ENCODE peak calls at places on chromosome 4, in eight cellular contexts. L is sigmoid colon, Z is heart left ventricle, I is HCT116, B is adrenal gland, F is body of pancreas, M is IMR-90, T is uterus. J is an unnamed sample.

GRCh38 chr4:4203688-4204400 is 22.9 kb downstream of the OTOP1 start:
- DNase-seq in Z (no peak), L (no peak), F (no peak), B (no peak), M (no peak), T (no peak), I (no peak), J (no peak)

GRCh38 chr4:157885785-157886184 is 287.0 kb downstream of the GASK1B start:
- DNase-seq in Z (no peak), M (no peak), F (no peak), L (no peak), I (no peak), B (no peak), T (no peak), J (no peak)

GRCh38 chr4:71126719-71127118 is 133.3 kb downstream of the DCK start:
- DNase-seq in F (no peak), L (no peak), T (no peak), M (peak), I (peak), B (no peak), Z (no peak), J (no peak)

GRCh38 chr4:41418444-41418843 is 119.5 kb upstream of the LIMCH1 start:
- DNase-seq in M (peak), B (peak), F (peak), T (no peak), Z (peak), I (no peak), L (peak), J (no peak)

GRCh38 chr4:6938758-6939201 is 29.2 kb downstream of the TBC1D14 start:
- DNase-seq in B (no peak), M (no peak), I (no peak), F (no peak), T (no peak), Z (peak), L (no peak), J (no peak)

GRCh38 chr4:109967798-109968520 is 55.3 kb downstream of the EGF start:
- DNase-seq in F (no peak), I (no peak), L (no peak), B (no peak), Z (no peak), T (no peak), M (peak), J (peak)

GRCh38 chr4:39937683-39938268 is 39.9 kb downstream of the PDS5A start:
- DNase-seq in I (no peak), F (no peak), Z (no peak), T (no peak), B (no peak), L (no peak), M (peak), J (no peak)

GRCh38 chr4:123587983-123588494 is 191.4 kb downstream of the SPRY1 start:
- DNase-seq in F (peak), I (peak), B (no peak), M (peak), L (peak), Z (no peak), T (peak), J (peak)

GRCh38 chr4:86334020-86334750 is 25.7 kb downstream of the MAPK10 start:
- DNase-seq in Z (no peak), B (no peak), I (no peak), M (no peak), T (peak), L (no peak), F (no peak), J (no peak)

GRCh38 chr4:110518889-110519490 is 43.0 kb downstream of the ENPEP start:
- DNase-seq in B (peak), F (peak), M (peak), L (no peak), I (no peak), T (no peak), Z (no peak), J (peak)

GRCh38 chr4:29372971-29373370 is 1347.2 kb upstream of the PCDH7 start:
- DNase-seq in T (no peak), Z (no peak), F (no peak), L (no peak), I (no peak), M (no peak), B (no peak), J (no peak)

GRCh38 chr4:15149842-15150592 is 147.7 kb downstream of the CPEB2 start:
- DNase-seq in F (peak), L (peak), T (peak), I (peak), Z (peak), B (peak), M (peak), J (peak)

GRCh38 chr4:105129286-105129685 is 17.4 kb upstream of the TET2 start:
- DNase-seq in B (no peak), M (no peak), L (no peak), T (no peak), I (no peak), F (no peak), Z (no peak), J (no peak)

GRCh38 chr4:176547005-176547404 is 227.2 kb downstream of the SPCS3 start:
- DNase-seq in T (no peak), L (no peak), M (peak), F (no peak), Z (no peak), B (no peak), I (no peak), J (no peak)

GRCh38 chr4:182019148-182019652 is 224.0 kb upstream of the TENM3 start:
- DNase-seq in I (no peak), M (no peak), F (no peak), T (no peak), Z (no peak), L (no peak), B (no peak), J (no peak)

GRCh38 chr4:7807351-7807921 is 132.2 kb downstream of the AFAP1 start:
- DNase-seq in M (no peak), Z (peak), I (no peak), F (no peak), T (no peak), L (no peak), B (no peak), J (peak)

GRCh38 chr4:170386974-170387373 is 297.2 kb upstream of the AADAT start:
- DNase-seq in M (peak), L (no peak), F (no peak), B (no peak), I (no peak), T (no peak), Z (no peak), J (no peak)

GRCh38 chr4:127759228-127759820 is 22.8 kb upstream of the HSPA4L start:
- DNase-seq in L (no peak), Z (no peak), I (no peak), B (no peak), M (no peak), T (no peak), F (no peak), J (no peak)

GRCh38 chr4:783133-783541 is 42.8 kb downstream of the CPLX1 start:
- DNase-seq in M (no peak), L (peak), T (no peak), Z (no peak), B (no peak), F (no peak), I (no peak), J (no peak)

GRCh38 chr4:121950680-121951569 is 935 bp downstream of the TRPC3 start:
- DNase-seq in I (no peak), B (no peak), Z (peak), T (peak), M (peak), L (peak), F (peak), J (no peak)

GRCh38 chr4:176205299-176205698 is 9.9 kb upstream of the SPATA4 start:
- DNase-seq in Z (no peak), L (no peak), F (no peak), T (no peak), B (no peak), I (no peak), M (no peak), J (no peak)

GRCh38 chr4:113540859-113541258 is 220.7 kb downstream of the CAMK2D start:
- DNase-seq in M (peak), I (peak), T (no peak), L (no peak), F (no peak), B (no peak), Z (peak), J (no peak)

GRCh38 chr4:48079972-48080391 is 54.1 kb downstream of the TXK start:
- DNase-seq in B (no peak), M (no peak), T (no peak), I (no peak), Z (no peak), L (no peak), F (no peak), J (no peak)

GRCh38 chr4:183249854-183250253 is 70.2 kb downstream of the CLDN22 start:
- DNase-seq in M (peak), I (no peak), Z (no peak), T (no peak), L (no peak), B (peak), F (peak), J (peak)

DNA sequence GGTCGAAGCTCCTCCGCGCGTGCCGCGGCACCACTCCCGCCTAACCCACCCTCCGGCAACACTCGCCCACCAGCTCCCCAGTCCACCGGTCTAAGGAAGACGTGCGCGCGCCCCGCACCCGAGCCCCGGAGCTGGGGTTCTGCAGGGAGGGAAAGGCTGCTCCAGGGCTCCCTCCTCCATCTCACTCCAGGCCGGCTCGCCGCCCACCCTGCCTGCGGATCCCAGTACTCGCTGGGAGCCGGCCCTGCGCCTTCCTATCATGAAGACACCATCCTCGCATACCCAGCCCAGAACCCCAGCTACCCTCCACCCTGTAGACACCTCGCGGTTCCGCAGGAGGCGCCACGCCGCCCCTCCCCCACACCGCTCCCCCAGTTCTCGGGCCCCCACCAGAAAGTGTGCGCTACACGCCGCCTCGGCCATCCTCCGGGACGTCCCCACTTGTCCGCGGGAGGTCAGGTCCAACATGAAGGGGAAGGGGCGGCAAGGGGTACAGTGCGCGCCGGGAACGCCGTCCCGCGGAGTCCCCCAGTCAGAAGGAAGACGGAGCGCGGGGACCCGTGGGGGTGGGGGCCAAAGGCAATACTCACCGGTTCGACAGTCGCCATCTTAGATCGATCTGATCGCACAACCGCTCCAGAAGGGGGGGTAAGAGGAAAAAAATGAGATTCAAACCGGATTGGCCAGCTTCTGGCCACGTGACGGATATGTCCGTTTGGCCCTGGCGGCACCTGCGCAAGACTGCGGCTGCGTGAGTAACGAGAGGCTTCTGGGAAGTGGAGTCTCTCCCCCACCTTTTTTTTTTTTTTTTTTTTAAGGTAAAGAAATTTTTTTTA is at the start of gene EIF4E:
- DNase-seq in M (peak), I (peak), B (peak), L (peak), Z (peak), T (peak), F (peak), J (peak)
- TF ChIP-seq POLR2A in M (peak), I (peak), B (no peak), L (no peak), Z (no peak), T (peak), F (no peak), J (peak)

GRCh38 chr4:156154978-156155377 is 201.3 kb upstream of the CTSO start:
- DNase-seq in B (no peak), L (no peak), F (no peak), T (no peak), M (no peak), Z (no peak), I (no peak), J (no peak)
- TF ChIP-seq CTCF in B (no peak), L (no peak), F (no peak), T (no peak), M (no peak), Z (no peak), I (no peak), J (no peak)

DNA sequence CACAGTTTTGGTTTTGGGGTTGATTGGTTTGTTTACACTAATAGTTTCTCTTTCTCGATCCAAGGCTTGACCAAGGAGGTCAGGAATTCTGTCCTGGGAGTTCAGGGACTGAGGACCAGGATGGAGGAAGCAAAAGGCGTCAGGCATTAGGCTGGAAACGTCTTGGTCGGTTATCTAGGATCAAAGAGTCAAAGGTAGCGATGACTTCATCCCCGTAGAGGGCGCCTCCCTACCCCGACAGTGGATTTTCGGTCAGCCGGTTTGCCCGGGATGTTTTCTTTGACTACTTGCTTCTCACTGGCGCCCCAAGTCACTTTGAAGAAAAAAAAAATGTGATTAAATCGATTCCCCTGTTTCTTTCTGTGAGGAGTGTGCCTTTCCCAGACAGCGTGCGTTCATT is 985 bp upstream of the FHDC1 start:
- DNase-seq in Z (no peak), T (no peak), M (no peak), I (peak), F (peak), B (no peak), L (no peak), J (peak)
- H3K4me3 ChIP-seq in Z (no peak), T (no peak), M (no peak), I (peak), F (no peak), B (no peak), L (no peak), J (no peak)

DNA sequence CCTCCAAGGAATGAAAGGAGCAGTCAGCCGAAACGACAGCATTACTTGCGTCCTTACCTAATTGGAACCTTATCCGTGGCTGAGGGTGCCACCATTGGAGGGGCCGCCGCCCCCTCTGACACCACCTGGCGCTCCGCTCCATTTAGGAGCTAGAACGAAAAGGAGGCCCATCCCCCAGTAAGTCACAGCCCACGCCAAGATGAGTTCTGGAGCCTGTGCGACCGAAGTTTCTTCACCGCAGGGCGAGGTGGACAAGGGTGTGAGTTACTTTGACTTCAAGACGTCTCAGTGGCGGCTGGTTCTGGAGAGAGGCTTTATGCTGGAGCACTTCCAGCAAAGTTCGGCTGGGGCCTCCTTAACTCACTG is 729 bp upstream of the IRF2 start:
- DNase-seq in L (peak), B (peak), F (peak), I (no peak), Z (peak), M (peak), T (peak), J (peak)
- TF ChIP-seq POLR2A in L (no peak), B (no peak), F (no peak), I (no peak), Z (no peak), M (no peak), T (no peak), J (no peak)

GRCh38 chr4:139188648-139189416 is 11.8 kb upstream of the ELF2 start:
- DNase-seq in T (no peak), F (no peak), B (no peak), M (no peak), Z (no peak), L (no peak), I (no peak), J (peak)

GRCh38 chr4:139189417-139189749 is 12.4 kb upstream of the ELF2 start:
- DNase-seq in Z (no peak), L (no peak), F (no peak), B (no peak), I (no peak), T (no peak), M (no peak), J (no peak)

GRCh38 chr4:139184129-139184528 is 7.1 kb upstream of the ELF2 start:
- DNase-seq in I (no peak), F (no peak), Z (no peak), T (no peak), L (no peak), B (no peak), M (peak), J (peak)
- TF ChIP-seq CTCF in I (peak), F (peak), Z (no peak), T (no peak), L (no peak), B (peak), M (peak), J (no peak)

J was measured in NB4.